ENCODE peak calls at places on chromosomes 13 and 19, in six cellular contexts. S, C, T, G, O and H are unnamed samples.

GRCh38 chr19:39843919-39844793 is 2.0 kb downstream of the FBL start:
- DNase-seq in S (peak), C (peak), T (no peak), G (no peak), O (peak), H (no peak)

GRCh38 chr13:29908917-29909755 is 58.7 kb upstream of the UBL3 start:
- DNase-seq in S (no peak), C (no peak), T (no peak), G (no peak), O (no peak), H (no peak)

GRCh38 chr13:70723732-70724131 is 615.5 kb upstream of the KLHL1 start:
- DNase-seq in S (no peak), C (no peak), T (no peak), G (no peak), O (peak), H (no peak)

GRCh38 chr13:46647514-46648065 is 94.6 kb downstream of the LRCH1 start:
- DNase-seq in S (no peak), C (peak), T (no peak), G (no peak), O (no peak), H (no peak)

GRCh38 chr13:72072223-72072622 is 205.2 kb upstream of the DACH1 start:
- DNase-seq in S (no peak), C (no peak), T (no peak), G (no peak), O (no peak), H (no peak)

GRCh38 chr19:3683405-3683865 is 16.8 kb downstream of the PIP5K1C start:
- DNase-seq in S (no peak), C (no peak), T (no peak), G (no peak), O (no peak), H (no peak)

GRCh38 chr13:95676100-95676774 is 702 bp upstream of the DNAJC3 start:
- DNase-seq in S (peak), C (peak), T (peak), G (no peak), O (peak), H (no peak)

GRCh38 chr19:18281082-18282020 is at the start of gene JUND:
- DNase-seq in S (peak), C (peak), T (no peak), G (peak), O (peak), H (peak)

GRCh38 chr13:113935081-113935511 is 38.8 kb downstream of the C13orf46 start:
- DNase-seq in S (no peak), C (no peak), T (no peak), G (no peak), O (no peak), H (no peak)